ENCODE peak calls at places on chromosomes 2 and 18, in four cellular contexts. One of them, this sample, is unnamed.

GRCh38 chr2:10921525-10921924 is 9.8 kb downstream of the KCNF1 start:
- DNase-seq in activated effector memory CD4-positive, alpha-beta T cell treated with anti-CD3 and anti-CD28 coated beads, Interleukin-2, amount 50 U/mL, for 16 hours: peak; percentile 17
- DNase-seq in skeletal muscle cell: no peak
- DNase-seq in NCI-H774: no peak
- DNase-seq in this sample: no peak

GRCh38 chr2:86029873-86030272 is 75.8 kb downstream of the POLR1A start:
- DNase-seq in activated effector memory CD4-positive, alpha-beta T cell treated with anti-CD3 and anti-CD28 coated beads, Interleukin-2, amount 50 U/mL, for 16 hours: peak; percentile 60
- DNase-seq in NCI-H774: no peak
- DNase-seq in skeletal muscle cell: no peak
- DNase-seq in this sample: no peak

GRCh38 chr2:190837417-190837816 is 43.2 kb upstream of the GLS start:
- DNase-seq in skeletal muscle cell: peak; percentile 39
- DNase-seq in activated effector memory CD4-positive, alpha-beta T cell treated with anti-CD3 and anti-CD28 coated beads, Interleukin-2, amount 50 U/mL, for 16 hours: no peak
- DNase-seq in NCI-H774: no peak
- DNase-seq in this sample: no peak

GRCh38 chr18:57077786-57078552 is 68.9 kb upstream of the BOD1L2 start:
- DNase-seq in NCI-H774: no peak
- DNase-seq in skeletal muscle cell: no peak
- DNase-seq in activated effector memory CD4-positive, alpha-beta T cell treated with anti-CD3 and anti-CD28 coated beads, Interleukin-2, amount 50 U/mL, for 16 hours: peak; percentile 67
- DNase-seq in this sample: no peak

GRCh38 chr2:190535119-190535439 is 557 bp upstream of the NEMP2 start:
- DNase-seq in activated effector memory CD4-positive, alpha-beta T cell treated with anti-CD3 and anti-CD28 coated beads, Interleukin-2, amount 50 U/mL, for 16 hours: no peak
- DNase-seq in skeletal muscle cell: no peak
- DNase-seq in NCI-H774: no peak
- DNase-seq in this sample: no peak

GRCh38 chr2:201972621-201973255 is 60.9 kb upstream of the FZD7 start:
- DNase-seq in skeletal muscle cell: no peak
- DNase-seq in activated effector memory CD4-positive, alpha-beta T cell treated with anti-CD3 and anti-CD28 coated beads, Interleukin-2, amount 50 U/mL, for 16 hours: no peak
- DNase-seq in NCI-H774: no peak
- DNase-seq in this sample: no peak

GRCh38 chr18:59085797-59086196 is 53.9 kb upstream of the SEC11C start:
- DNase-seq in NCI-H774: no peak
- DNase-seq in skeletal muscle cell: peak; percentile 9
- DNase-seq in activated effector memory CD4-positive, alpha-beta T cell treated with anti-CD3 and anti-CD28 coated beads, Interleukin-2, amount 50 U/mL, for 16 hours: no peak
- DNase-seq in this sample: peak; percentile 30

GRCh38 chr18:51030537-51031258 is 685 bp downstream of the SMAD4 start:
- DNase-seq in NCI-H774: peak; percentile 29
- DNase-seq in skeletal muscle cell: no peak
- DNase-seq in activated effector memory CD4-positive, alpha-beta T cell treated with anti-CD3 and anti-CD28 coated beads, Interleukin-2, amount 50 U/mL, for 16 hours: peak; percentile 91
- DNase-seq in this sample: peak; percentile 73

GRCh38 chr2:145166716-145167115 is 646.8 kb upstream of the ZEB2 start:
- DNase-seq in skeletal muscle cell: no peak
- DNase-seq in NCI-H774: no peak
- DNase-seq in activated effector memory CD4-positive, alpha-beta T cell treated with anti-CD3 and anti-CD28 coated beads, Interleukin-2, amount 50 U/mL, for 16 hours: no peak
- DNase-seq in this sample: no peak

GRCh38 chr2:60437080-60437765 is 116.2 kb downstream of the BCL11A start:
- DNase-seq in NCI-H774: no peak
- DNase-seq in skeletal muscle cell: no peak
- DNase-seq in activated effector memory CD4-positive, alpha-beta T cell treated with anti-CD3 and anti-CD28 coated beads, Interleukin-2, amount 50 U/mL, for 16 hours: no peak
- DNase-seq in this sample: no peak

This sample was measured in dermis blood vessel endothelial cell.